ENCODE peak calls at places on chromosomes 7 and 10, in eight cellular contexts. One of them, this sample, is unnamed.

GRCh38 chr7:69903410-69903809 is 305.1 kb downstream of the AUTS2 start:
- DNase-seq in ureter: no peak
- DNase-seq in activated CD4-positive, alpha-beta T cell treated with anti-CD3 and anti-CD28 coated beads, Interleukin-2, amount 50 U/mL, for 4 hours: no peak
- DNase-seq in activated T-helper 1 cell treated with anti-CD3 and anti-CD28 coated beads, Interleukin-12 subunit alpha, Interleukin-12 subunit beta, Interleukin-2, Interleukin-4 antibody, amounts not matched to agents 30 ng/mL and 10 ng/mL and 1 ng/mL, durations not matched to agents 14 hours and 24 hours and 36 hours: no peak
- DNase-seq in H9: no peak
- DNase-seq in Right ventricle myocardium superior: no peak
- DNase-seq in Karpas-422: no peak
- DNase-seq in heart left ventricle: no peak
- DNase-seq in this sample: no peak

GRCh38 chr7:149624006-149624405 is 126.4 kb upstream of the ZNF746 start:
- DNase-seq in ureter: peak
- DNase-seq in activated CD4-positive, alpha-beta T cell treated with anti-CD3 and anti-CD28 coated beads, Interleukin-2, amount 50 U/mL, for 4 hours: peak
- DNase-seq in activated T-helper 1 cell treated with anti-CD3 and anti-CD28 coated beads, Interleukin-12 subunit alpha, Interleukin-12 subunit beta, Interleukin-2, Interleukin-4 antibody, amounts not matched to agents 30 ng/mL and 10 ng/mL and 1 ng/mL, durations not matched to agents 14 hours and 24 hours and 36 hours: peak
- DNase-seq in H9: no peak
- DNase-seq in Right ventricle myocardium superior: peak
- DNase-seq in Karpas-422: peak
- DNase-seq in heart left ventricle: peak
- DNase-seq in this sample: peak

GRCh38 chr7:6226194-6226799 is 46.1 kb downstream of the CYTH3 start:
- DNase-seq in ureter: no peak
- DNase-seq in activated CD4-positive, alpha-beta T cell treated with anti-CD3 and anti-CD28 coated beads, Interleukin-2, amount 50 U/mL, for 4 hours: no peak
- DNase-seq in activated T-helper 1 cell treated with anti-CD3 and anti-CD28 coated beads, Interleukin-12 subunit alpha, Interleukin-12 subunit beta, Interleukin-2, Interleukin-4 antibody, amounts not matched to agents 30 ng/mL and 10 ng/mL and 1 ng/mL, durations not matched to agents 14 hours and 24 hours and 36 hours: no peak
- DNase-seq in H9: no peak
- DNase-seq in Right ventricle myocardium superior: no peak
- DNase-seq in Karpas-422: no peak
- DNase-seq in heart left ventricle: no peak
- DNase-seq in this sample: no peak

GRCh38 chr7:155868955-155869783 is 56.9 kb upstream of the SHH start:
- DNase-seq in ureter: peak
- DNase-seq in activated CD4-positive, alpha-beta T cell treated with anti-CD3 and anti-CD28 coated beads, Interleukin-2, amount 50 U/mL, for 4 hours: no peak
- DNase-seq in activated T-helper 1 cell treated with anti-CD3 and anti-CD28 coated beads, Interleukin-12 subunit alpha, Interleukin-12 subunit beta, Interleukin-2, Interleukin-4 antibody, amounts not matched to agents 30 ng/mL and 10 ng/mL and 1 ng/mL, durations not matched to agents 14 hours and 24 hours and 36 hours: no peak
- DNase-seq in H9: peak
- DNase-seq in Right ventricle myocardium superior: no peak
- DNase-seq in Karpas-422: no peak
- DNase-seq in heart left ventricle: no peak
- DNase-seq in this sample: no peak

GRCh38 chr10:21634599-21635365 is 100.8 kb downstream of the MLLT10 start:
- DNase-seq in ureter: no peak
- DNase-seq in activated CD4-positive, alpha-beta T cell treated with anti-CD3 and anti-CD28 coated beads, Interleukin-2, amount 50 U/mL, for 4 hours: no peak
- DNase-seq in activated T-helper 1 cell treated with anti-CD3 and anti-CD28 coated beads, Interleukin-12 subunit alpha, Interleukin-12 subunit beta, Interleukin-2, Interleukin-4 antibody, amounts not matched to agents 30 ng/mL and 10 ng/mL and 1 ng/mL, durations not matched to agents 14 hours and 24 hours and 36 hours: no peak
- DNase-seq in H9: no peak
- DNase-seq in Right ventricle myocardium superior: no peak
- DNase-seq in Karpas-422: no peak
- DNase-seq in heart left ventricle: no peak
- DNase-seq in this sample: no peak

GRCh38 chr7:48424731-48425130 is 253.5 kb downstream of the ABCA13 start:
- DNase-seq in ureter: no peak
- DNase-seq in activated CD4-positive, alpha-beta T cell treated with anti-CD3 and anti-CD28 coated beads, Interleukin-2, amount 50 U/mL, for 4 hours: no peak
- DNase-seq in activated T-helper 1 cell treated with anti-CD3 and anti-CD28 coated beads, Interleukin-12 subunit alpha, Interleukin-12 subunit beta, Interleukin-2, Interleukin-4 antibody, amounts not matched to agents 30 ng/mL and 10 ng/mL and 1 ng/mL, durations not matched to agents 14 hours and 24 hours and 36 hours: no peak
- DNase-seq in H9: no peak
- DNase-seq in Right ventricle myocardium superior: no peak
- DNase-seq in Karpas-422: peak
- DNase-seq in heart left ventricle: no peak
- DNase-seq in this sample: no peak

GRCh38 chr7:106947244-106947728 is 82.2 kb downstream of the PIK3CG start:
- DNase-seq in ureter: peak
- DNase-seq in activated CD4-positive, alpha-beta T cell treated with anti-CD3 and anti-CD28 coated beads, Interleukin-2, amount 50 U/mL, for 4 hours: no peak
- DNase-seq in activated T-helper 1 cell treated with anti-CD3 and anti-CD28 coated beads, Interleukin-12 subunit alpha, Interleukin-12 subunit beta, Interleukin-2, Interleukin-4 antibody, amounts not matched to agents 30 ng/mL and 10 ng/mL and 1 ng/mL, durations not matched to agents 14 hours and 24 hours and 36 hours: peak
- DNase-seq in H9: peak
- DNase-seq in Right ventricle myocardium superior: no peak
- DNase-seq in Karpas-422: peak
- DNase-seq in heart left ventricle: peak
- DNase-seq in this sample: no peak

GRCh38 chr7:103009466-103010219 is 65.0 kb downstream of the FBXL13 start:
- DNase-seq in ureter: no peak
- DNase-seq in activated CD4-positive, alpha-beta T cell treated with anti-CD3 and anti-CD28 coated beads, Interleukin-2, amount 50 U/mL, for 4 hours: no peak
- DNase-seq in activated T-helper 1 cell treated with anti-CD3 and anti-CD28 coated beads, Interleukin-12 subunit alpha, Interleukin-12 subunit beta, Interleukin-2, Interleukin-4 antibody, amounts not matched to agents 30 ng/mL and 10 ng/mL and 1 ng/mL, durations not matched to agents 14 hours and 24 hours and 36 hours: no peak
- DNase-seq in H9: no peak
- DNase-seq in Right ventricle myocardium superior: no peak
- DNase-seq in Karpas-422: no peak
- DNase-seq in heart left ventricle: no peak
- DNase-seq in this sample: no peak

GRCh38 chr10:86642499-86642898 is 11.8 kb upstream of the OPN4 start:
- DNase-seq in ureter: no peak
- DNase-seq in activated CD4-positive, alpha-beta T cell treated with anti-CD3 and anti-CD28 coated beads, Interleukin-2, amount 50 U/mL, for 4 hours: no peak
- DNase-seq in activated T-helper 1 cell treated with anti-CD3 and anti-CD28 coated beads, Interleukin-12 subunit alpha, Interleukin-12 subunit beta, Interleukin-2, Interleukin-4 antibody, amounts not matched to agents 30 ng/mL and 10 ng/mL and 1 ng/mL, durations not matched to agents 14 hours and 24 hours and 36 hours: no peak
- DNase-seq in H9: no peak
- DNase-seq in Right ventricle myocardium superior: no peak
- DNase-seq in Karpas-422: no peak
- DNase-seq in heart left ventricle: no peak
- DNase-seq in this sample: no peak

GRCh38 chr10:43479275-43479674 is 42.4 kb downstream of the ZNF487 start:
- DNase-seq in ureter: no peak
- DNase-seq in activated CD4-positive, alpha-beta T cell treated with anti-CD3 and anti-CD28 coated beads, Interleukin-2, amount 50 U/mL, for 4 hours: no peak
- DNase-seq in activated T-helper 1 cell treated with anti-CD3 and anti-CD28 coated beads, Interleukin-12 subunit alpha, Interleukin-12 subunit beta, Interleukin-2, Interleukin-4 antibody, amounts not matched to agents 30 ng/mL and 10 ng/mL and 1 ng/mL, durations not matched to agents 14 hours and 24 hours and 36 hours: no peak
- DNase-seq in H9: no peak
- DNase-seq in Right ventricle myocardium superior: no peak
- DNase-seq in Karpas-422: no peak
- DNase-seq in heart left ventricle: no peak
- DNase-seq in this sample: no peak

GRCh38 chr7:4745971-4746919 is 29.2 kb upstream of the AP5Z1 start:
- DNase-seq in ureter: no peak
- DNase-seq in activated CD4-positive, alpha-beta T cell treated with anti-CD3 and anti-CD28 coated beads, Interleukin-2, amount 50 U/mL, for 4 hours: no peak
- DNase-seq in activated T-helper 1 cell treated with anti-CD3 and anti-CD28 coated beads, Interleukin-12 subunit alpha, Interleukin-12 subunit beta, Interleukin-2, Interleukin-4 antibody, amounts not matched to agents 30 ng/mL and 10 ng/mL and 1 ng/mL, durations not matched to agents 14 hours and 24 hours and 36 hours: no peak
- DNase-seq in H9: no peak
- DNase-seq in Right ventricle myocardium superior: no peak
- DNase-seq in Karpas-422: no peak
- DNase-seq in heart left ventricle: no peak
- DNase-seq in this sample: no peak

GRCh38 chr10:13302821-13303555 is 3.1 kb upstream of the PHYH start:
- DNase-seq in ureter: no peak
- DNase-seq in activated CD4-positive, alpha-beta T cell treated with anti-CD3 and anti-CD28 coated beads, Interleukin-2, amount 50 U/mL, for 4 hours: no peak
- DNase-seq in activated T-helper 1 cell treated with anti-CD3 and anti-CD28 coated beads, Interleukin-12 subunit alpha, Interleukin-12 subunit beta, Interleukin-2, Interleukin-4 antibody, amounts not matched to agents 30 ng/mL and 10 ng/mL and 1 ng/mL, durations not matched to agents 14 hours and 24 hours and 36 hours: no peak
- DNase-seq in H9: no peak
- DNase-seq in Right ventricle myocardium superior: no peak
- DNase-seq in Karpas-422: no peak
- DNase-seq in heart left ventricle: no peak
- DNase-seq in this sample: no peak

GRCh38 chr7:6479067-6479466 is 31.3 kb upstream of the DAGLB start:
- DNase-seq in ureter: no peak
- DNase-seq in activated CD4-positive, alpha-beta T cell treated with anti-CD3 and anti-CD28 coated beads, Interleukin-2, amount 50 U/mL, for 4 hours: no peak
- DNase-seq in activated T-helper 1 cell treated with anti-CD3 and anti-CD28 coated beads, Interleukin-12 subunit alpha, Interleukin-12 subunit beta, Interleukin-2, Interleukin-4 antibody, amounts not matched to agents 30 ng/mL and 10 ng/mL and 1 ng/mL, durations not matched to agents 14 hours and 24 hours and 36 hours: no peak
- DNase-seq in H9: no peak
- DNase-seq in Right ventricle myocardium superior: no peak
- DNase-seq in Karpas-422: peak
- DNase-seq in heart left ventricle: no peak
- DNase-seq in this sample: no peak

GRCh38 chr10:112959207-112959838 is 9.3 kb downstream of the TCF7L2 start:
- DNase-seq in ureter: no peak
- DNase-seq in activated CD4-positive, alpha-beta T cell treated with anti-CD3 and anti-CD28 coated beads, Interleukin-2, amount 50 U/mL, for 4 hours: no peak
- DNase-seq in activated T-helper 1 cell treated with anti-CD3 and anti-CD28 coated beads, Interleukin-12 subunit alpha, Interleukin-12 subunit beta, Interleukin-2, Interleukin-4 antibody, amounts not matched to agents 30 ng/mL and 10 ng/mL and 1 ng/mL, durations not matched to agents 14 hours and 24 hours and 36 hours: no peak
- DNase-seq in H9: no peak
- DNase-seq in Right ventricle myocardium superior: no peak
- DNase-seq in Karpas-422: no peak
- DNase-seq in heart left ventricle: no peak
- DNase-seq in this sample: no peak

GRCh38 chr10:90592903-90593302 is 264.9 kb downstream of the HTR7 start:
- DNase-seq in ureter: peak
- DNase-seq in activated CD4-positive, alpha-beta T cell treated with anti-CD3 and anti-CD28 coated beads, Interleukin-2, amount 50 U/mL, for 4 hours: no peak
- DNase-seq in activated T-helper 1 cell treated with anti-CD3 and anti-CD28 coated beads, Interleukin-12 subunit alpha, Interleukin-12 subunit beta, Interleukin-2, Interleukin-4 antibody, amounts not matched to agents 30 ng/mL and 10 ng/mL and 1 ng/mL, durations not matched to agents 14 hours and 24 hours and 36 hours: no peak
- DNase-seq in H9: peak
- DNase-seq in Right ventricle myocardium superior: peak
- DNase-seq in Karpas-422: peak
- DNase-seq in heart left ventricle: no peak
- DNase-seq in this sample: no peak

GRCh38 chr7:139396323-139396951 is 36.7 kb downstream of the LUC7L2 start:
- DNase-seq in ureter: no peak
- DNase-seq in activated CD4-positive, alpha-beta T cell treated with anti-CD3 and anti-CD28 coated beads, Interleukin-2, amount 50 U/mL, for 4 hours: no peak
- DNase-seq in activated T-helper 1 cell treated with anti-CD3 and anti-CD28 coated beads, Interleukin-12 subunit alpha, Interleukin-12 subunit beta, Interleukin-2, Interleukin-4 antibody, amounts not matched to agents 30 ng/mL and 10 ng/mL and 1 ng/mL, durations not matched to agents 14 hours and 24 hours and 36 hours: no peak
- DNase-seq in H9: no peak
- DNase-seq in Right ventricle myocardium superior: no peak
- DNase-seq in Karpas-422: no peak
- DNase-seq in heart left ventricle: no peak
- DNase-seq in this sample: no peak

GRCh38 chr10:125455855-125456254 is 227.1 kb downstream of the TEX36 start:
- DNase-seq in ureter: no peak
- DNase-seq in activated CD4-positive, alpha-beta T cell treated with anti-CD3 and anti-CD28 coated beads, Interleukin-2, amount 50 U/mL, for 4 hours: no peak
- DNase-seq in activated T-helper 1 cell treated with anti-CD3 and anti-CD28 coated beads, Interleukin-12 subunit alpha, Interleukin-12 subunit beta, Interleukin-2, Interleukin-4 antibody, amounts not matched to agents 30 ng/mL and 10 ng/mL and 1 ng/mL, durations not matched to agents 14 hours and 24 hours and 36 hours: no peak
- DNase-seq in H9: no peak
- DNase-seq in Right ventricle myocardium superior: no peak
- DNase-seq in Karpas-422: no peak
- DNase-seq in heart left ventricle: no peak
- DNase-seq in this sample: no peak

GRCh38 chr7:83502636-83503035 is 146.3 kb downstream of the SEMA3E start:
- DNase-seq in ureter: no peak
- DNase-seq in activated CD4-positive, alpha-beta T cell treated with anti-CD3 and anti-CD28 coated beads, Interleukin-2, amount 50 U/mL, for 4 hours: no peak
- DNase-seq in activated T-helper 1 cell treated with anti-CD3 and anti-CD28 coated beads, Interleukin-12 subunit alpha, Interleukin-12 subunit beta, Interleukin-2, Interleukin-4 antibody, amounts not matched to agents 30 ng/mL and 10 ng/mL and 1 ng/mL, durations not matched to agents 14 hours and 24 hours and 36 hours: no peak
- DNase-seq in H9: no peak
- DNase-seq in Right ventricle myocardium superior: no peak
- DNase-seq in Karpas-422: no peak
- DNase-seq in heart left ventricle: no peak
- DNase-seq in this sample: no peak

GRCh38 chr7:18313970-18314369 is 181.6 kb upstream of the HDAC9 start:
- DNase-seq in ureter: no peak
- DNase-seq in activated CD4-positive, alpha-beta T cell treated with anti-CD3 and anti-CD28 coated beads, Interleukin-2, amount 50 U/mL, for 4 hours: no peak
- DNase-seq in activated T-helper 1 cell treated with anti-CD3 and anti-CD28 coated beads, Interleukin-12 subunit alpha, Interleukin-12 subunit beta, Interleukin-2, Interleukin-4 antibody, amounts not matched to agents 30 ng/mL and 10 ng/mL and 1 ng/mL, durations not matched to agents 14 hours and 24 hours and 36 hours: no peak
- DNase-seq in H9: no peak
- DNase-seq in Right ventricle myocardium superior: no peak
- DNase-seq in Karpas-422: no peak
- DNase-seq in heart left ventricle: no peak
- DNase-seq in this sample: no peak

GRCh38 chr7:126803060-126803665 is 449.6 kb downstream of the GRM8 start:
- DNase-seq in ureter: peak
- DNase-seq in activated CD4-positive, alpha-beta T cell treated with anti-CD3 and anti-CD28 coated beads, Interleukin-2, amount 50 U/mL, for 4 hours: no peak
- DNase-seq in activated T-helper 1 cell treated with anti-CD3 and anti-CD28 coated beads, Interleukin-12 subunit alpha, Interleukin-12 subunit beta, Interleukin-2, Interleukin-4 antibody, amounts not matched to agents 30 ng/mL and 10 ng/mL and 1 ng/mL, durations not matched to agents 14 hours and 24 hours and 36 hours: peak
- DNase-seq in H9: peak
- DNase-seq in Right ventricle myocardium superior: no peak
- DNase-seq in Karpas-422: peak
- DNase-seq in heart left ventricle: no peak
- DNase-seq in this sample: no peak

GRCh38 chr10:129866894-129867293 is 97.2 kb downstream of the EBF3 start:
- DNase-seq in ureter: no peak
- DNase-seq in activated CD4-positive, alpha-beta T cell treated with anti-CD3 and anti-CD28 coated beads, Interleukin-2, amount 50 U/mL, for 4 hours: no peak
- DNase-seq in activated T-helper 1 cell treated with anti-CD3 and anti-CD28 coated beads, Interleukin-12 subunit alpha, Interleukin-12 subunit beta, Interleukin-2, Interleukin-4 antibody, amounts not matched to agents 30 ng/mL and 10 ng/mL and 1 ng/mL, durations not matched to agents 14 hours and 24 hours and 36 hours: no peak
- DNase-seq in H9: peak
- DNase-seq in Right ventricle myocardium superior: no peak
- DNase-seq in Karpas-422: no peak
- DNase-seq in heart left ventricle: no peak
- DNase-seq in this sample: no peak

GRCh38 chr7:108016841-108017775 is 14.1 kb upstream of the LAMB1 start:
- DNase-seq in ureter: no peak
- DNase-seq in activated CD4-positive, alpha-beta T cell treated with anti-CD3 and anti-CD28 coated beads, Interleukin-2, amount 50 U/mL, for 4 hours: no peak
- DNase-seq in activated T-helper 1 cell treated with anti-CD3 and anti-CD28 coated beads, Interleukin-12 subunit alpha, Interleukin-12 subunit beta, Interleukin-2, Interleukin-4 antibody, amounts not matched to agents 30 ng/mL and 10 ng/mL and 1 ng/mL, durations not matched to agents 14 hours and 24 hours and 36 hours: no peak
- DNase-seq in H9: no peak
- DNase-seq in Right ventricle myocardium superior: no peak
- DNase-seq in Karpas-422: peak
- DNase-seq in heart left ventricle: no peak
- DNase-seq in this sample: no peak

GRCh38 chr7:90836937-90837336 is 240.8 kb downstream of the CDK14 start:
- DNase-seq in ureter: no peak
- DNase-seq in activated CD4-positive, alpha-beta T cell treated with anti-CD3 and anti-CD28 coated beads, Interleukin-2, amount 50 U/mL, for 4 hours: no peak
- DNase-seq in activated T-helper 1 cell treated with anti-CD3 and anti-CD28 coated beads, Interleukin-12 subunit alpha, Interleukin-12 subunit beta, Interleukin-2, Interleukin-4 antibody, amounts not matched to agents 30 ng/mL and 10 ng/mL and 1 ng/mL, durations not matched to agents 14 hours and 24 hours and 36 hours: no peak
- DNase-seq in H9: no peak
- DNase-seq in Right ventricle myocardium superior: no peak
- DNase-seq in Karpas-422: no peak
- DNase-seq in heart left ventricle: no peak
- DNase-seq in this sample: no peak

GRCh38 chr10:681670-682318 is 7.7 kb downstream of the DIP2C start:
- DNase-seq in ureter: no peak
- DNase-seq in activated CD4-positive, alpha-beta T cell treated with anti-CD3 and anti-CD28 coated beads, Interleukin-2, amount 50 U/mL, for 4 hours: no peak
- DNase-seq in activated T-helper 1 cell treated with anti-CD3 and anti-CD28 coated beads, Interleukin-12 subunit alpha, Interleukin-12 subunit beta, Interleukin-2, Interleukin-4 antibody, amounts not matched to agents 30 ng/mL and 10 ng/mL and 1 ng/mL, durations not matched to agents 14 hours and 24 hours and 36 hours: no peak
- DNase-seq in H9: no peak
- DNase-seq in Right ventricle myocardium superior: no peak
- DNase-seq in Karpas-422: no peak
- DNase-seq in heart left ventricle: no peak
- DNase-seq in this sample: no peak

GRCh38 chr10:119859422-119860258 is 13.0 kb downstream of the MCMBP start:
- DNase-seq in ureter: no peak
- DNase-seq in activated CD4-positive, alpha-beta T cell treated with anti-CD3 and anti-CD28 coated beads, Interleukin-2, amount 50 U/mL, for 4 hours: no peak
- DNase-seq in activated T-helper 1 cell treated with anti-CD3 and anti-CD28 coated beads, Interleukin-12 subunit alpha, Interleukin-12 subunit beta, Interleukin-2, Interleukin-4 antibody, amounts not matched to agents 30 ng/mL and 10 ng/mL and 1 ng/mL, durations not matched to agents 14 hours and 24 hours and 36 hours: no peak
- DNase-seq in H9: no peak
- DNase-seq in Right ventricle myocardium superior: no peak
- DNase-seq in Karpas-422: peak
- DNase-seq in heart left ventricle: no peak
- DNase-seq in this sample: no peak

GRCh38 chr10:21495686-21496284 is 29.7 kb downstream of the SKIDA1 start:
- DNase-seq in ureter: peak
- DNase-seq in activated CD4-positive, alpha-beta T cell treated with anti-CD3 and anti-CD28 coated beads, Interleukin-2, amount 50 U/mL, for 4 hours: peak
- DNase-seq in activated T-helper 1 cell treated with anti-CD3 and anti-CD28 coated beads, Interleukin-12 subunit alpha, Interleukin-12 subunit beta, Interleukin-2, Interleukin-4 antibody, amounts not matched to agents 30 ng/mL and 10 ng/mL and 1 ng/mL, durations not matched to agents 14 hours and 24 hours and 36 hours: peak
- DNase-seq in H9: peak
- DNase-seq in Right ventricle myocardium superior: peak
- DNase-seq in Karpas-422: peak
- DNase-seq in heart left ventricle: peak
- DNase-seq in this sample: peak

GRCh38 chr10:73956476-73957338 is 41.2 kb upstream of the VCL start:
- DNase-seq in ureter: no peak
- DNase-seq in activated CD4-positive, alpha-beta T cell treated with anti-CD3 and anti-CD28 coated beads, Interleukin-2, amount 50 U/mL, for 4 hours: no peak
- DNase-seq in activated T-helper 1 cell treated with anti-CD3 and anti-CD28 coated beads, Interleukin-12 subunit alpha, Interleukin-12 subunit beta, Interleukin-2, Interleukin-4 antibody, amounts not matched to agents 30 ng/mL and 10 ng/mL and 1 ng/mL, durations not matched to agents 14 hours and 24 hours and 36 hours: peak
- DNase-seq in H9: no peak
- DNase-seq in Right ventricle myocardium superior: no peak
- DNase-seq in Karpas-422: peak
- DNase-seq in heart left ventricle: no peak
- DNase-seq in this sample: no peak

GRCh38 chr10:6721964-6722615 is 142.0 kb upstream of the PRKCQ start:
- DNase-seq in ureter: no peak
- DNase-seq in activated CD4-positive, alpha-beta T cell treated with anti-CD3 and anti-CD28 coated beads, Interleukin-2, amount 50 U/mL, for 4 hours: no peak
- DNase-seq in activated T-helper 1 cell treated with anti-CD3 and anti-CD28 coated beads, Interleukin-12 subunit alpha, Interleukin-12 subunit beta, Interleukin-2, Interleukin-4 antibody, amounts not matched to agents 30 ng/mL and 10 ng/mL and 1 ng/mL, durations not matched to agents 14 hours and 24 hours and 36 hours: no peak
- DNase-seq in H9: no peak
- DNase-seq in Right ventricle myocardium superior: no peak
- DNase-seq in Karpas-422: no peak
- DNase-seq in heart left ventricle: no peak
- DNase-seq in this sample: no peak

GRCh38 chr10:110495731-110496552 is 1.8 kb upstream of the DUSP5 start:
- DNase-seq in ureter: no peak
- DNase-seq in activated CD4-positive, alpha-beta T cell treated with anti-CD3 and anti-CD28 coated beads, Interleukin-2, amount 50 U/mL, for 4 hours: peak
- DNase-seq in activated T-helper 1 cell treated with anti-CD3 and anti-CD28 coated beads, Interleukin-12 subunit alpha, Interleukin-12 subunit beta, Interleukin-2, Interleukin-4 antibody, amounts not matched to agents 30 ng/mL and 10 ng/mL and 1 ng/mL, durations not matched to agents 14 hours and 24 hours and 36 hours: peak
- DNase-seq in H9: peak
- DNase-seq in Right ventricle myocardium superior: peak
- DNase-seq in Karpas-422: no peak
- DNase-seq in heart left ventricle: peak
- DNase-seq in this sample: peak

GRCh38 chr7:141094336-141095070 is 20.6 kb downstream of the TMEM178B start:
- DNase-seq in ureter: no peak
- DNase-seq in activated CD4-positive, alpha-beta T cell treated with anti-CD3 and anti-CD28 coated beads, Interleukin-2, amount 50 U/mL, for 4 hours: no peak
- DNase-seq in activated T-helper 1 cell treated with anti-CD3 and anti-CD28 coated beads, Interleukin-12 subunit alpha, Interleukin-12 subunit beta, Interleukin-2, Interleukin-4 antibody, amounts not matched to agents 30 ng/mL and 10 ng/mL and 1 ng/mL, durations not matched to agents 14 hours and 24 hours and 36 hours: no peak
- DNase-seq in H9: no peak
- DNase-seq in Right ventricle myocardium superior: no peak
- DNase-seq in Karpas-422: no peak
- DNase-seq in heart left ventricle: no peak
- DNase-seq in this sample: no peak

GRCh38 chr7:102468416-102469350 is 3.9 kb downstream of the LRWD1 start:
- DNase-seq in ureter: no peak
- DNase-seq in activated CD4-positive, alpha-beta T cell treated with anti-CD3 and anti-CD28 coated beads, Interleukin-2, amount 50 U/mL, for 4 hours: no peak
- DNase-seq in activated T-helper 1 cell treated with anti-CD3 and anti-CD28 coated beads, Interleukin-12 subunit alpha, Interleukin-12 subunit beta, Interleukin-2, Interleukin-4 antibody, amounts not matched to agents 30 ng/mL and 10 ng/mL and 1 ng/mL, durations not matched to agents 14 hours and 24 hours and 36 hours: no peak
- DNase-seq in H9: no peak
- DNase-seq in Right ventricle myocardium superior: no peak
- DNase-seq in Karpas-422: no peak
- DNase-seq in heart left ventricle: no peak
- DNase-seq in this sample: no peak

GRCh38 chr7:33196194-33196593 is 66.8 kb downstream of the BBS9 start:
- DNase-seq in ureter: no peak
- DNase-seq in activated CD4-positive, alpha-beta T cell treated with anti-CD3 and anti-CD28 coated beads, Interleukin-2, amount 50 U/mL, for 4 hours: no peak
- DNase-seq in activated T-helper 1 cell treated with anti-CD3 and anti-CD28 coated beads, Interleukin-12 subunit alpha, Interleukin-12 subunit beta, Interleukin-2, Interleukin-4 antibody, amounts not matched to agents 30 ng/mL and 10 ng/mL and 1 ng/mL, durations not matched to agents 14 hours and 24 hours and 36 hours: no peak
- DNase-seq in H9: no peak
- DNase-seq in Right ventricle myocardium superior: no peak
- DNase-seq in Karpas-422: no peak
- DNase-seq in heart left ventricle: no peak
- DNase-seq in this sample: no peak

GRCh38 chr10:74255800-74256422 is 104.9 kb downstream of the ADK start:
- DNase-seq in ureter: no peak
- DNase-seq in activated CD4-positive, alpha-beta T cell treated with anti-CD3 and anti-CD28 coated beads, Interleukin-2, amount 50 U/mL, for 4 hours: no peak
- DNase-seq in activated T-helper 1 cell treated with anti-CD3 and anti-CD28 coated beads, Interleukin-12 subunit alpha, Interleukin-12 subunit beta, Interleukin-2, Interleukin-4 antibody, amounts not matched to agents 30 ng/mL and 10 ng/mL and 1 ng/mL, durations not matched to agents 14 hours and 24 hours and 36 hours: no peak
- DNase-seq in H9: no peak
- DNase-seq in Right ventricle myocardium superior: no peak
- DNase-seq in Karpas-422: no peak
- DNase-seq in heart left ventricle: no peak
- DNase-seq in this sample: no peak